ENCODE peak calls at places on chromosomes 11 and 22, in ten cellular contexts. T is spleen; Q is Panc1; X is body of pancreas; C is heart right ventricle; P is CD8-positive, alpha-beta T cell; H is PC-3; B is psoas muscle; N is ovary; A is WERI-Rb-1. Y is an unnamed sample.

GRCh38 chr11:56910046-56910753 is 78.5 kb upstream of the OR5AK2 start:
- DNase-seq in T (no peak), Q (no peak), X (no peak), C (no peak), P (no peak), H (peak; percentile 25), B (no peak), N (no peak), A (no peak), Y (no peak)

GRCh38 chr22:19992481-19992911 is 24.1 kb downstream of the ARVCF start:
- DNase-seq in T (peak; percentile 54), Q (no peak), X (no peak), C (peak; percentile 3), P (no peak), H (no peak), B (no peak), N (no peak), A (no peak), Y (no peak)

GRCh38 chr11:35210886-35211546 is 72.0 kb downstream of the CD44 start:
- DNase-seq in T (no peak), Q (no peak), X (no peak), C (no peak), P (no peak), H (no peak), B (no peak), N (no peak), A (no peak), Y (no peak)

GRCh38 chr22:42300286-42301071 is 30.0 kb upstream of the TCF20 start:
- DNase-seq in T (no peak), Q (no peak), X (no peak), C (no peak), P (peak; percentile 70), H (peak; percentile 6), B (no peak), N (no peak), A (no peak), Y (no peak)

GRCh38 chr22:43136255-43136654 is 6.9 kb downstream of the MCAT start:
- DNase-seq in T (peak; percentile 83), Q (no peak), X (no peak), C (no peak), P (peak; percentile 61), H (peak; percentile 14), B (no peak), N (no peak), A (peak; percentile 61), Y (no peak)

GRCh38 chr11:119117004-119117706 is 4.2 kb upstream of the HINFP start:
- DNase-seq in T (no peak), Q (no peak), X (no peak), C (no peak), P (no peak), H (no peak), B (no peak), N (no peak), A (no peak), Y (no peak)

GRCh38 chr22:46897246-46897623 is 134.8 kb downstream of the TBC1D22A start:
- DNase-seq in T (no peak), Q (no peak), X (no peak), C (no peak), P (no peak), H (peak; percentile 1), B (no peak), N (peak; percentile 30), A (no peak), Y (no peak)

GRCh38 chr22:32617271-32617670 is 142.7 kb downstream of the FBXO7 start:
- DNase-seq in T (peak; percentile 41), Q (no peak), X (no peak), C (no peak), P (no peak), H (no peak), B (no peak), N (no peak), A (no peak), Y (no peak)

GRCh38 chr22:29581799-29582198 is 886 bp upstream of the NIPSNAP1 start:
- DNase-seq in T (no peak), Q (no peak), X (peak; percentile 27), C (no peak), P (no peak), H (peak; percentile 84), B (no peak), N (no peak), A (no peak), Y (no peak)

GRCh38 chr11:8251767-8252295 is 11.8 kb downstream of the LMO1 start:
- DNase-seq in T (peak; percentile 23), Q (no peak), X (no peak), C (no peak), P (no peak), H (no peak), B (no peak), N (no peak), A (no peak), Y (peak; percentile 16)

GRCh38 chr11:125916683-125917337 is 12.5 kb downstream of the DDX25 start:
- DNase-seq in T (no peak), Q (no peak), X (no peak), C (no peak), P (no peak), H (peak; percentile 11), B (no peak), N (no peak), A (no peak), Y (no peak)

GRCh38 chr11:34214961-34215805 is 109.8 kb downstream of the NAT10 start:
- DNase-seq in T (no peak), Q (peak; percentile 94), X (no peak), C (no peak), P (no peak), H (peak; percentile 81), B (no peak), N (no peak), A (no peak), Y (no peak)

GRCh38 chr11:34432822-34433221 is 5.9 kb upstream of the CAT start:
- DNase-seq in T (no peak), Q (no peak), X (no peak), C (no peak), P (no peak), H (no peak), B (no peak), N (no peak), A (no peak), Y (no peak)

GRCh38 chr11:45152740-45153595 is 6.5 kb downstream of the PRDM11 start:
- DNase-seq in T (peak; percentile 18), Q (no peak), X (no peak), C (no peak), P (peak; percentile 42), H (no peak), B (no peak), N (no peak), A (no peak), Y (no peak)

GRCh38 chr11:61683961-61684869 is 4.0 kb downstream of the DAGLA start:
- DNase-seq in T (no peak), Q (no peak), X (no peak), C (no peak), P (no peak), H (no peak), B (no peak), N (no peak), A (no peak), Y (no peak)

GRCh38 chr11:46999217-46999616 is 62.7 kb downstream of the CSTPP1 start:
- DNase-seq in T (no peak), Q (no peak), X (no peak), C (no peak), P (no peak), H (no peak), B (no peak), N (no peak), A (no peak), Y (no peak)
- TF ChIP-seq CTCF in T (no peak), Q (no peak), X (no peak), C (no peak), P (no peak), H (no peak), B (no peak), N (no peak), A (no peak), Y (no peak)

DNA sequence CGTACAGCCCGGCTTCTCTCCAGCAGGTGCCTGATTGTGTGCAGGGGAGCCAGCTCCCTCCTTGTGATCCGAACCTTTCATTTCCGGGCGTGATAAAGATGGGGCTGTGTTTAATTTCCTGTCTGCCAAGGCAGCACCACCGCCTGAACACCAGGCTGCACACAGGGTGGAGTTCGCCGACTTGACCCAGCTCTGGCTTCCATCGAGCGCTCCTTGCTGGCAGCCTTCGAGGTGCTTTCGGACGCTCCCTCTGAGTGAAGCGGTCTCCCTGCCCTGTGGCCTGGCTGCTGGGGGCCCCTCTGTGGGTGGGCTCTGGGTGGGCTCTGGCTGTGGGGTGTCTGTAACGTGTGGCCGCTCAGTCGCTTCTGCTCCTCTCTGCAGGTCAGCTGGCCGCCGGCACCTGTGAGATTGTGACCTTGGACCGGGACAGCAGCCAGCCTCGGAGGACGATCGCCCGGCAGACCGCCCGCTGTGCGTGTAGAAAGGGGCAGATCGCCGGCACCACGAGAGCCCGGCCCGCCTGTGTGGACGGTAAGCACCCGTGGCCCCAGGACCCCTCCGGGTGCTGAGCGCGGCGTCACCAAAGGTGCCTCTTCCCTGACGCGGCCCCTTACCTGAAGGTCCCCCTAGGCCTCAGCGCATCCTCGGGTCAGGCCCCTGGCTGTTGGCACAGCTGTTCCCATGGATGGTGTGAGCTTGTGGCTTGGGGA is 1181.3 kb downstream of the BRD1 start:
- DNase-seq in T (no peak), Q (no peak), X (no peak), C (no peak), P (no peak), H (no peak), B (no peak), N (no peak), A (no peak), Y (no peak)
- H3K9me3 ChIP-seq in T (no peaks in the 10 kb centered on the region), Q (no peaks in the 10 kb centered on the region), X (no peaks in the 10 kb centered on the region), C (no peaks in the 10 kb centered on the region), P (no peaks in the 10 kb centered on the region), H (no peaks in the 10 kb centered on the region), B (no peaks in the 10 kb centered on the region), N (no peaks in the 10 kb centered on the region), A (no peaks in the 10 kb centered on the region), Y (no peaks in the 10 kb centered on the region)

DNA sequence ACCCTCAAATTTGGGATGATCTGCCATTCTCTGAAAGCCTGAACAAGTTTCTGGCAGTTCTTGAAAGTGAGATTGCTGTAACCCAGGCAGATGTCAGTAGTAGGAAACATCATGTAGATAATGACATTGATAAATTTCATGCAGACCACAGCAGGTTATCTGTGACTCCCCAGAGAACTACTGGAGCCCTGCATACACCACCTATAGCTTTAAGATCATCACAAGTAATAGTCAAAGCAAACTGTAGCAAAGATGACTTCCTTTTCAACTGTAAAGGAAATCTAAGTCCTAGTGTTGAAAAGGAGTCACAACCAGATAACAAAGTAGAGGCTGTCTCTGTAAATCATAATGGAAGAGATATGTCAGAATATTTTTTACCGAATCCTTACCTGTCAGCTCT is 31.0 kb downstream of the DDIAS start:
- DNase-seq in T (no peak), Q (no peak), X (no peak), C (no peak), P (no peak), H (no peak), B (no peak), N (no peak), A (no peak), Y (no peak)
- H3K36me3 ChIP-seq in T (no peaks in the 10 kb centered on the region), Q (peaks cover 13% of the 10 kb centered on the region), X (no peaks in the 10 kb centered on the region), C (no peaks in the 10 kb centered on the region), P (no peaks in the 10 kb centered on the region), H (peaks cover 48% of the 10 kb centered on the region), B (no peaks in the 10 kb centered on the region), N (no peaks in the 10 kb centered on the region), A (peaks cover 19% of the 10 kb centered on the region), Y (no peaks in the 10 kb centered on the region)

GRCh38 chr11:109425554-109425953 is 3.6 kb downstream of the C11orf87 start:
- DNase-seq in T (no peak), Q (no peak), X (no peak), C (no peak), P (no peak), H (no peak), B (no peak), N (no peak), A (peak; percentile 34), Y (no peak)
- TF ChIP-seq CTCF in T (no peak), Q (no peak), X (no peak), C (no peak), P (no peak), H (no peak), B (no peak), N (no peak), A (peak; percentile 56), Y (no peak)